ENCODE peak calls at places on chromosomes 13 and 19, in nine cellular contexts. One of them, this sample, is unnamed. For H3K9me3 and H3K4me1, the result is how much of the 10 kb centered on the place peaks cover.

GRCh38 chr19:34173145-34173956 is 1.0 kb downstream of the LSM14A start:
- DNase-seq in ovary: peak
- DNase-seq in left ventricle myocardium inferior: no peak
- DNase-seq in IMR-90: peak
- DNase-seq in thoracic aorta: no peak
- DNase-seq in PC-3: peak
- DNase-seq in iPS DF 6.9: peak
- DNase-seq in Peyer's patch: peak
- DNase-seq in H9: peak
- DNase-seq in this sample: no peak

GRCh38 chr19:30001301-30001700 is 59.3 kb downstream of the URI1 start:
- DNase-seq in iPS DF 6.9: no peak
- DNase-seq in left ventricle myocardium inferior: no peak
- DNase-seq in H9: no peak
- DNase-seq in PC-3: no peak
- DNase-seq in IMR-90: no peak
- DNase-seq in Peyer's patch: no peak
- DNase-seq in ovary: no peak
- DNase-seq in thoracic aorta: no peak
- DNase-seq in this sample: no peak

GRCh38 chr13:50129923-50130685 is 114.9 kb downstream of the KCNRG start:
- DNase-seq in thoracic aorta: no peak
- DNase-seq in Peyer's patch: peak
- DNase-seq in H9: peak
- DNase-seq in IMR-90: no peak
- DNase-seq in iPS DF 6.9: no peak
- DNase-seq in ovary: peak
- DNase-seq in left ventricle myocardium inferior: peak
- DNase-seq in PC-3: peak
- DNase-seq in this sample: peak

GRCh38 chr19:42253245-42254082 is 1.5 kb downstream of the ERF start:
- DNase-seq in PC-3: peak
- DNase-seq in H9: peak
- DNase-seq in ovary: peak
- DNase-seq in IMR-90: peak
- DNase-seq in iPS DF 6.9: no peak
- DNase-seq in left ventricle myocardium inferior: peak
- DNase-seq in Peyer's patch: peak
- DNase-seq in thoracic aorta: no peak
- DNase-seq in this sample: peak

GRCh38 chr13:54305377-54305776 is 1276.8 kb downstream of the OLFM4 start:
- DNase-seq in thoracic aorta: no peak
- DNase-seq in left ventricle myocardium inferior: no peak
- DNase-seq in H9: peak
- DNase-seq in IMR-90: no peak
- DNase-seq in Peyer's patch: no peak
- DNase-seq in iPS DF 6.9: no peak
- DNase-seq in ovary: no peak
- DNase-seq in PC-3: no peak
- DNase-seq in this sample: no peak

GRCh38 chr13:59744747-59745394 is 418.9 kb downstream of the DIAPH3 start:
- DNase-seq in H9: no peak
- DNase-seq in IMR-90: peak
- DNase-seq in PC-3: no peak
- DNase-seq in ovary: no peak
- DNase-seq in left ventricle myocardium inferior: no peak
- DNase-seq in thoracic aorta: no peak
- DNase-seq in iPS DF 6.9: no peak
- DNase-seq in Peyer's patch: no peak
- DNase-seq in this sample: no peak

GRCh38 chr13:111482806-111483620 is 162.6 kb downstream of the TEX29 start:
- DNase-seq in thoracic aorta: no peak
- DNase-seq in left ventricle myocardium inferior: no peak
- DNase-seq in ovary: no peak
- DNase-seq in Peyer's patch: peak
- DNase-seq in iPS DF 6.9: no peak
- DNase-seq in H9: no peak
- DNase-seq in PC-3: no peak
- DNase-seq in IMR-90: no peak
- DNase-seq in this sample: no peak

GRCh38 chr13:100274942-100275506 is 186.1 kb downstream of the PCCA start:
- DNase-seq in PC-3: no peak
- DNase-seq in iPS DF 6.9: no peak
- DNase-seq in thoracic aorta: no peak
- DNase-seq in H9: no peak
- DNase-seq in IMR-90: peak
- DNase-seq in Peyer's patch: no peak
- DNase-seq in left ventricle myocardium inferior: no peak
- DNase-seq in ovary: no peak
- DNase-seq in this sample: no peak

GRCh38 chr13:24228852-24229458 is 68.4 kb downstream of the SPATA13 start:
- DNase-seq in left ventricle myocardium inferior: no peak
- DNase-seq in Peyer's patch: peak
- DNase-seq in PC-3: peak
- DNase-seq in IMR-90: peak
- DNase-seq in ovary: no peak
- DNase-seq in thoracic aorta: no peak
- DNase-seq in H9: no peak
- DNase-seq in iPS DF 6.9: no peak
- DNase-seq in this sample: no peak

GRCh38 chr19:45403781-45404556 is 900 bp downstream of the PPP1R13L start:
- DNase-seq in H9: peak
- DNase-seq in thoracic aorta: no peak
- DNase-seq in IMR-90: no peak
- DNase-seq in ovary: peak
- DNase-seq in left ventricle myocardium inferior: peak
- DNase-seq in iPS DF 6.9: no peak
- DNase-seq in Peyer's patch: peak
- DNase-seq in PC-3: peak
- DNase-seq in this sample: peak

GRCh38 chr13:52847682-52848432 is 583 bp downstream of the PCDH8 start:
- DNase-seq in IMR-90: no peak
- DNase-seq in PC-3: no peak
- DNase-seq in left ventricle myocardium inferior: no peak
- DNase-seq in H9: no peak
- DNase-seq in ovary: no peak
- DNase-seq in thoracic aorta: no peak
- DNase-seq in Peyer's patch: no peak
- DNase-seq in iPS DF 6.9: no peak
- DNase-seq in this sample: no peak

GRCh38 chr19:38889803-38890202 is 9.6 kb downstream of the SIRT2 start:
- DNase-seq in ovary: no peak
- DNase-seq in iPS DF 6.9: no peak
- DNase-seq in IMR-90: no peak
- DNase-seq in H9: no peak
- DNase-seq in PC-3: no peak
- DNase-seq in Peyer's patch: no peak
- DNase-seq in left ventricle myocardium inferior: no peak
- DNase-seq in thoracic aorta: no peak
- DNase-seq in this sample: no peak

GRCh38 chr19:35206855-35207254 is 21.7 kb downstream of the FAM187B start:
- DNase-seq in H9: no peak
- DNase-seq in PC-3: no peak
- DNase-seq in left ventricle myocardium inferior: no peak
- DNase-seq in ovary: no peak
- DNase-seq in IMR-90: no peak
- DNase-seq in iPS DF 6.9: no peak
- DNase-seq in Peyer's patch: no peak
- DNase-seq in thoracic aorta: no peak
- DNase-seq in this sample: no peak

GRCh38 chr19:29831041-29831548 is 19.3 kb downstream of the CCNE1 start:
- DNase-seq in thoracic aorta: no peak
- DNase-seq in Peyer's patch: peak
- DNase-seq in iPS DF 6.9: no peak
- DNase-seq in left ventricle myocardium inferior: no peak
- DNase-seq in ovary: no peak
- DNase-seq in PC-3: peak
- DNase-seq in H9: no peak
- DNase-seq in IMR-90: no peak
- DNase-seq in this sample: peak

DNA sequence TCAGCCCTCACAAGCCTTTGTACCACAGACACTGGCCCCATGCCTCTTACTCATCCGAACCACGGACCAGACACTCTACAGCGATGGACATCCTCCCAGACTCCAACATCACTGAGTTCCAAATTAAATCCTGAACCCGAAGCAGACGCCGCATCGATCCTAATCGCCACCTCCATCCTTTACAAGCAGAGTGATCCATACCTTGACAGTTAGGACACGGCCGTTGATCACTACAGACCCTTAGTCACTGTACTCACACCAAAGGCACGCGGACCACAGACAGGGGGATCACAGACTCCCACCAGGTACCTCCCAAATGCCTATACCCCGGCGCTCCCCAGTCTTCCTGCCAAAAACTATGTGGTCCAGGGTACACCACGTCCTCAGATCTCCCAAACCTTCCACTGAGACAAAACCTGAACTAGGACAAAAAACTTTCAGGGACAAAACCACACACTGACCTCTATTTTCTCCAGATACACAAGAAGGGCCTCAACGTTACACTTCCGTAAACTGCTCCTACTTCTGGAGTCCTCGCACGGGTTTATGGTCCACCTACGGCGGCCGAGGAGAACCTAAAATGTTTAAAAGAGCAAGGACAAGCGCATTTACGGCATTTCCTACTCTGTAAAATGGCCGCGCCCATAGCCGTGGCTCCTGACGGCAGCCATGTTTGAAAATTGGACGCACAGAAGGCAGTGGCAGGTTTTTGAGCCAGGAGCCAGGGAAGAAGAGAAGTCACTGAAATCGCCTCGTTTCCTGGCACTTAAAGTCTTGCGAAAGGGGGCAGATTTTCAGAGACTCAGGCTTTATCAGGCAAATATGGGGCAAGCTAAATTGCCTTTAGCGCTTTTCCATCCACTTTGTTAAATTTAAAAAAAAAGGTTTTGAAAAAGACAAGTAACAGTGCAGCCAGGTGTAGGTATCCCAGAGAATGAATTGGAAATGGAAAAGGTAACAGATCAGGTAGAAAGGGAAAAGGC is at the start of gene ZNF350:
- DNase-seq in ovary: peak
- DNase-seq in IMR-90: peak
- DNase-seq in thoracic aorta: peak
- DNase-seq in H9: peak
- DNase-seq in left ventricle myocardium inferior: peak
- DNase-seq in PC-3: peak
- DNase-seq in iPS DF 6.9: peak
- DNase-seq in Peyer's patch: peak
- DNase-seq in this sample: peak
- H3K9me3 ChIP-seq in ovary: under half
- H3K9me3 ChIP-seq in IMR-90: under half
- H3K9me3 ChIP-seq in thoracic aorta: under half
- H3K9me3 ChIP-seq in H9: under half
- H3K9me3 ChIP-seq in left ventricle myocardium inferior: half or more
- H3K9me3 ChIP-seq in PC-3: half or more
- H3K9me3 ChIP-seq in iPS DF 6.9: under half
- H3K9me3 ChIP-seq in Peyer's patch: half or more
- H3K9me3 ChIP-seq in this sample: under half

GRCh38 chr13:80441968-80442367 is 101.0 kb upstream of the SPRY2 start:
- DNase-seq in thoracic aorta: no peak
- DNase-seq in left ventricle myocardium inferior: no peak
- DNase-seq in Peyer's patch: no peak
- DNase-seq in PC-3: no peak
- DNase-seq in iPS DF 6.9: no peak
- DNase-seq in IMR-90: no peak
- DNase-seq in H9: no peak
- DNase-seq in ovary: no peak
- DNase-seq in this sample: no peak
- H3K4me1 ChIP-seq in thoracic aorta: under half
- H3K4me1 ChIP-seq in left ventricle myocardium inferior: under half
- H3K4me1 ChIP-seq in Peyer's patch: under half
- H3K4me1 ChIP-seq in PC-3: under half
- H3K4me1 ChIP-seq in iPS DF 6.9: under half
- H3K4me1 ChIP-seq in IMR-90: under half
- H3K4me1 ChIP-seq in H9: under half
- H3K4me1 ChIP-seq in ovary: under half
- H3K4me1 ChIP-seq in this sample: under half

DNA sequence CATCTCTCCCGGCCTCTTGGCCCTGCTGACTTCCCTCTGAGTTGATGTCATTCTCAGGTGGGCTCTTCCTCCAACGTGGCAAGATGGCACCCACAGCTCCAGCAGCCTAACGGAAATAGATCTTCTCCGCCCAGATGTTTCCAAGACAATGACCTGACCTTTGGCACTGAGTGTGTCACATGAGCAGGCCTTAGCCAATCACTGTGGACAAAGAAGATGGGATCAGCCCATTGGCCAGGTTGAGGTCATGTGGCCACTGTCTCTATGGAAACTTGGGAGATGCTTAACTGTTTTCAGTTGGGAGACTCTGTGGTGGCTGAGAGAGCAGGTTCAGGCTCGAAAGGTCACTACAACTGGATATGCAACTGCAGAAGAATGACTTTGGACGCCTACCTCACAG is 14.9 kb downstream of the MBD3L2B start:
- DNase-seq in IMR-90: no peak
- DNase-seq in iPS DF 6.9: no peak
- DNase-seq in left ventricle myocardium inferior: no peak
- DNase-seq in PC-3: no peak
- DNase-seq in thoracic aorta: no peak
- DNase-seq in Peyer's patch: no peak
- DNase-seq in ovary: no peak
- DNase-seq in H9: no peak
- DNase-seq in this sample: no peak
- H3K9me3 ChIP-seq in IMR-90: under half
- H3K9me3 ChIP-seq in iPS DF 6.9: under half
- H3K9me3 ChIP-seq in left ventricle myocardium inferior: under half
- H3K9me3 ChIP-seq in PC-3: under half
- H3K9me3 ChIP-seq in thoracic aorta: under half
- H3K9me3 ChIP-seq in Peyer's patch: under half
- H3K9me3 ChIP-seq in ovary: under half
- H3K9me3 ChIP-seq in H9: under half
- H3K9me3 ChIP-seq in this sample: under half

GRCh38 chr19:46408611-46409039 is 4.7 kb downstream of the CCDC8 start:
- DNase-seq in Peyer's patch: peak
- DNase-seq in thoracic aorta: peak
- DNase-seq in left ventricle myocardium inferior: peak
- DNase-seq in PC-3: no peak
- DNase-seq in ovary: peak
- DNase-seq in H9: no peak
- DNase-seq in iPS DF 6.9: no peak
- DNase-seq in IMR-90: peak
- DNase-seq in this sample: peak
- H3K4me1 ChIP-seq in Peyer's patch: under half
- H3K4me1 ChIP-seq in thoracic aorta: under half
- H3K4me1 ChIP-seq in left ventricle myocardium inferior: half or more
- H3K4me1 ChIP-seq in PC-3: under half
- H3K4me1 ChIP-seq in ovary: under half
- H3K4me1 ChIP-seq in H9: under half
- H3K4me1 ChIP-seq in iPS DF 6.9: under half
- H3K4me1 ChIP-seq in IMR-90: under half
- H3K4me1 ChIP-seq in this sample: under half

DNA sequence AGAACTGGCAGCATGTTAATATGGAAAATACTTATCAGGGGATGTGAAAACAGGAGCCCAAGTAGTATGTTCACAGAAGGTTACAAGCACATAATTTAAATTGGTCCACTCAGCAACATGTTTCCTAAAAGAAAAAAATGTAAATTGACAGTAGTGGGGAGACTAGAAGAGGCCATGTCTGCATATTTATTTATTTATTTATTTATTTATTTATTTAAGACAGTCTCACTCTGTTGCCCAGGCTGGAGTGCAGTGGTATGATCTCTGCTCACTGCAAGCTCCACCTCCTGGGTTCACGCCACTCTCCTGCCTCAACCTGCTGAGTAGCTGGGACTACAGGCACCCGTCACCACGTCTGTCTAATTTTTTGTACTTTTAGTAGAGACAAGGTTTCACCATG is 13.7 kb upstream of the ZNF8 start:
- DNase-seq in Peyer's patch: no peak
- DNase-seq in PC-3: no peak
- DNase-seq in thoracic aorta: no peak
- DNase-seq in IMR-90: no peak
- DNase-seq in left ventricle myocardium inferior: no peak
- DNase-seq in ovary: no peak
- DNase-seq in iPS DF 6.9: no peak
- DNase-seq in H9: no peak
- DNase-seq in this sample: no peak
- H3K9me3 ChIP-seq in Peyer's patch: half or more
- H3K9me3 ChIP-seq in PC-3: half or more
- H3K9me3 ChIP-seq in thoracic aorta: half or more
- H3K9me3 ChIP-seq in IMR-90: half or more
- H3K9me3 ChIP-seq in left ventricle myocardium inferior: half or more
- H3K9me3 ChIP-seq in ovary: under half
- H3K9me3 ChIP-seq in iPS DF 6.9: under half
- H3K9me3 ChIP-seq in H9: half or more
- H3K9me3 ChIP-seq in this sample: half or more

This sample was measured in tibial artery.